ENCODE peak calls at places on chromosome 6, in eight cellular contexts. P is ovary; S is BE2C; E is IMR-90; J is body of pancreas; W is CD8-positive, alpha-beta T cell; Q is ascending aorta; R is transverse colon. N is an unnamed sample. For H3K4me1, the result is how much of the 10 kb centered on the place peaks cover.

GRCh38 chr6:125611573-125612399 is 137.6 kb upstream of the HEY2 start:
- DNase-seq in P (no peak), S (no peak), E (no peak), J (peak), W (no peak), Q (no peak), R (no peak), N (no peak)

GRCh38 chr6:32973934-32974333 is 5.5 kb downstream of the BRD2 start:
- DNase-seq in P (no peak), S (no peak), E (peak), J (no peak), W (peak), Q (no peak), R (no peak), N (no peak)

GRCh38 chr6:142297996-142298753 is 3.6 kb upstream of the ADGRG6 start:
- DNase-seq in P (no peak), S (no peak), E (peak), J (no peak), W (no peak), Q (no peak), R (no peak), N (peak)

GRCh38 chr6:170200458-170200891 is 90.4 kb downstream of the DLL1 start:
- DNase-seq in P (no peak), S (no peak), E (peak), J (no peak), W (no peak), Q (no peak), R (no peak), N (no peak)

GRCh38 chr6:33822575-33823395 is 19.0 kb upstream of the MLN start:
- DNase-seq in P (no peak), S (peak), E (no peak), J (no peak), W (no peak), Q (no peak), R (no peak), N (no peak)

GRCh38 chr6:24283043-24283985 is 74.5 kb downstream of the DCDC2 start:
- DNase-seq in P (peak), S (peak), E (peak), J (peak), W (no peak), Q (peak), R (peak), N (peak)

GRCh38 chr6:121664199-121664598 is 228.8 kb downstream of the GJA1 start:
- DNase-seq in P (no peak), S (no peak), E (peak), J (no peak), W (no peak), Q (no peak), R (no peak), N (no peak)

GRCh38 chr6:117595099-117595923 is 7.0 kb downstream of the GOPC start:
- DNase-seq in P (no peak), S (no peak), E (no peak), J (no peak), W (no peak), Q (no peak), R (no peak), N (no peak)

GRCh38 chr6:161578478-161578877 is 304.6 kb upstream of the AGPAT4 start:
- DNase-seq in P (no peak), S (no peak), E (no peak), J (no peak), W (no peak), Q (no peak), R (no peak), N (peak)

GRCh38 chr6:1570848-1571247 is 38.9 kb upstream of the FOXC1 start:
- DNase-seq in P (no peak), S (no peak), E (no peak), J (no peak), W (no peak), Q (no peak), R (no peak), N (no peak)

GRCh38 chr6:38612386-38612965 is 27.3 kb downstream of the BTBD9 start:
- DNase-seq in P (no peak), S (no peak), E (peak), J (no peak), W (no peak), Q (no peak), R (no peak), N (peak)

GRCh38 chr6:4671587-4672115 is 104.6 kb upstream of the CDYL start:
- DNase-seq in P (no peak), S (no peak), E (no peak), J (no peak), W (no peak), Q (peak), R (no peak), N (no peak)

GRCh38 chr6:136550045-136550329 is 235 bp downstream of the MAP7 start:
- DNase-seq in P (peak), S (peak), E (no peak), J (no peak), W (no peak), Q (no peak), R (no peak), N (no peak)

GRCh38 chr6:143697401-143697800 is 19.6 kb downstream of the PHACTR2 start:
- DNase-seq in P (no peak), S (no peak), E (no peak), J (no peak), W (no peak), Q (no peak), R (no peak), N (no peak)
- H3K4me1 ChIP-seq in P (under half), S (under half), E (under half), J (under half), W (under half), Q (half or more), R (half or more), N (under half)

GRCh38 chr6:111745186-111745585 is 128.1 kb downstream of the FYN start:
- DNase-seq in P (no peak), S (no peak), E (peak), J (no peak), W (no peak), Q (no peak), R (no peak), N (no peak)

GRCh38 chr6:111743859-111744692 is 129.2 kb downstream of the FYN start:
- DNase-seq in P (peak), S (peak), E (peak), J (no peak), W (no peak), Q (no peak), R (no peak), N (no peak)

GRCh38 chr6:111745636-111746035 is 127.6 kb downstream of the FYN start:
- DNase-seq in P (no peak), S (no peak), E (no peak), J (no peak), W (no peak), Q (no peak), R (no peak), N (no peak)

GRCh38 chr6:111741177-111741952 is 131.9 kb downstream of the FYN start:
- DNase-seq in P (no peak), S (no peak), E (no peak), J (no peak), W (no peak), Q (no peak), R (no peak), N (no peak)

GRCh38 chr6:111743318-111743717 is 129.9 kb downstream of the FYN start:
- DNase-seq in P (no peak), S (no peak), E (no peak), J (no peak), W (no peak), Q (no peak), R (no peak), N (no peak)
- TF ChIP-seq CTCF in P (no peak), S (no peak), E (no peak), J (no peak), W (no peak), Q (no peak), R (no peak), N (no peak)

GRCh38 chr6:149852881-149853280 is 11.3 kb downstream of the LRP11 start:
- DNase-seq in P (no peak), S (no peak), E (no peak), J (no peak), W (no peak), Q (no peak), R (no peak), N (no peak)
- H3K4me1 ChIP-seq in P (under half), S (under half), E (under half), J (under half), W (under half), Q (under half), R (under half), N (under half)

DNA sequence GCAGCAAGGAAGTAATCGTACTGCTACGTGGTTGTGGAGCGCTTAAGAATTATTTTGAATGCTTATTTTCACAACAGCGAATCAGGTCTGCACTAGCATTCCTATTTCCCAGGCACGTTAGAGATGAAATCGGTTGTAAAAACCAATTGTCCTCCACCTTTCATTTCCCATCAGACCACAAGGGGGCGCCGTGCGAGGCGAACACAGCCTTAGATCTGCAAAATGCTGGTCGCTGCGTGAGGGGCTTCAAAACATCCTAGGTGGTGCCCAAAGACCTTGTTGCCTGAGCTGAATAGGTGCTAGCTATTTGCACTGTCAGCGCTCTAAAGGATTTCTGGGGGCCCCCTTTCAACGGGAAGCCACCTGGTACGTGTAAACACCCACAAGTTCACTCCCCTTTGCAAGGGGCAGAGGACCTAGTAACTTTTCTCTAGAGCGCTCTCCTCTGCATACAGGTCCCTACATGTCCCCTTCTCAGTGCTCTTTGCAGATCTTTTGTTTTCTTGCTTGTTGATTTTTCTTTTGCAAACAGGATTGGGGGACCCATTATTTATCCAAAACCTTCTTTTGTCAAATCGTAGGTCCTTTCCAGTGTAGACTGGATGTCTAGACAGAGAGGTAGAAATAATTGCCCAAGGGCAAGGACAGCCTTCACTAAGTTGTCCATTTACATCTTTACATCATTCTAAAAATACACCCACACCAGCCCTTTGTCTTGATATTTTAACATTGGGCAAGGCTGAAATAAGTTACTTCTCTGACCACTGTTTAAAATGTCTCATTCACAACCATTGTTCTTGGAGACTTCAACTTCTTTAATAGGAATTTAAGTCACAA is 59.7 kb downstream of the NEDD9 start:
- DNase-seq in P (peak), S (peak), E (peak), J (peak), W (peak), Q (peak), R (peak), N (peak)
- TF ChIP-seq CTCF in P (peak), S (peak), E (peak), J (peak), W (peak), Q (peak), R (peak), N (peak)

DNA sequence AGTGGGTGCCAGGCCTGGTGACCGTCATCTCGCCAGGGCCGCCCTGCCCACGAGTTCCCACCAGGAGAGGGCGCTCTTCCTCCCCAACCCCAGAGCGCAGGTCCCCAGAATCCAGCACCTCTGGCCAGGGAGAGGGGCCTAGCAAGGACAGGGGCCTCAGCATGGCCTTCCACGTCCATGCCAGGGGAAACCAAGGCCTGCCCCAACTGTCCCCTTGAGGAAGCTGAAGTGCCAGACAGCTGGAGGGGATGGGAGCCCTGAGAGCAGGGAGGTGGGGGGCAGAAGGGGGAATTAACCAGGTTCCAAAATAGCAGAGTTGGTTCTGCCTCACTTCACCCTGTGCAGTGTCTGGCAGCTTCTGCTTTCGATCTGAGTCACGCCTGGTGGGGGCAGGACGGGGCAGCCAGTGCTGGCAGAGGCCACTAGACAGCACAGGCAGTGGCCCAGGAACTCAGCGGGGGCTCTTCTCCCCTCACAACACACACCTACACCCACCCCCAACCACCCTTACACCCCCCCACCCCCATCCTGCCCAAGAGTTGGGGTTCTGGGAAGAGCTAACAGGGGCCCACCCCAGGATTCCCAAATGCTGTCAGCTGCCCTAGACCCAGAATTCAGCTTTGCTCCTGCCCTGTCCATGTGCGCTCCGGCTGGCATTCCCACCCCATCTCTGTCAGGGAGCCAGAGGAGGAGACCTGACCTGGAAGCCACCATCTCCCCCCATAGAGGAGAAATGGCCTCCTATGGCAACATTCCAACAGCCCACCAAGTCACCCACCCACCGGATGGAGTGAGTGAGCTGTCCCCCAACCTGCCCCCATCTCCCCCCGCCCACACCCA is 29.2 kb downstream of the TFEB start:
- DNase-seq in P (peak), S (peak), E (peak), J (peak), W (peak), Q (peak), R (peak), N (peak)
- H3K4me1 ChIP-seq in P (under half), S (under half), E (under half), J (under half), W (under half), Q (under half), R (under half), N (under half)

N was measured in foreskin keratinocyte.